ENCODE peak calls at places on chromosomes 16 and 17, in seven cellular contexts. One of them, this sample, is unnamed.

GRCh38 chr17:17165666-17166308 is 40.3 kb downstream of the PLD6 start:
- DNase-seq in gastrocnemius medialis: peak
- DNase-seq in endodermal cell: no peak
- DNase-seq in CD8-positive, alpha-beta T cell: no peak
- DNase-seq in WTC11: no peak
- DNase-seq in stomach: no peak
- DNase-seq in heart right ventricle: no peak
- DNase-seq in this sample: no peak

GRCh38 chr16:53784312-53784711 is 80.4 kb downstream of the FTO start:
- DNase-seq in CD8-positive, alpha-beta T cell: no peak
- DNase-seq in heart right ventricle: no peak
- DNase-seq in stomach: no peak
- DNase-seq in gastrocnemius medialis: no peak
- DNase-seq in endodermal cell: no peak
- DNase-seq in WTC11: no peak
- DNase-seq in this sample: no peak

GRCh38 chr16:75218256-75219076 is at the start of gene CTRB1:
- DNase-seq in CD8-positive, alpha-beta T cell: no peak
- DNase-seq in heart right ventricle: no peak
- DNase-seq in WTC11: no peak
- DNase-seq in stomach: no peak
- DNase-seq in gastrocnemius medialis: no peak
- DNase-seq in endodermal cell: no peak
- DNase-seq in this sample: no peak

GRCh38 chr16:19991614-19992013 is 82.1 kb downstream of the GPR139 start:
- DNase-seq in heart right ventricle: no peak
- DNase-seq in CD8-positive, alpha-beta T cell: no peak
- DNase-seq in WTC11: peak
- DNase-seq in gastrocnemius medialis: no peak
- DNase-seq in endodermal cell: peak
- DNase-seq in stomach: no peak
- DNase-seq in this sample: no peak

GRCh38 chr17:82081546-82081945 is 15.9 kb upstream of the DUS1L start:
- DNase-seq in gastrocnemius medialis: no peak
- DNase-seq in CD8-positive, alpha-beta T cell: no peak
- DNase-seq in stomach: no peak
- DNase-seq in heart right ventricle: no peak
- DNase-seq in WTC11: no peak
- DNase-seq in endodermal cell: no peak
- DNase-seq in this sample: no peak

GRCh38 chr17:37774508-37774907 is 29.6 kb upstream of the HNF1B start:
- DNase-seq in heart right ventricle: no peak
- DNase-seq in endodermal cell: no peak
- DNase-seq in WTC11: no peak
- DNase-seq in stomach: no peak
- DNase-seq in gastrocnemius medialis: no peak
- DNase-seq in CD8-positive, alpha-beta T cell: no peak
- DNase-seq in this sample: no peak

GRCh38 chr17:54903375-54903774 is 2.7 kb downstream of the TOM1L1 start:
- DNase-seq in CD8-positive, alpha-beta T cell: no peak
- DNase-seq in stomach: peak
- DNase-seq in WTC11: no peak
- DNase-seq in gastrocnemius medialis: no peak
- DNase-seq in heart right ventricle: peak
- DNase-seq in endodermal cell: no peak
- DNase-seq in this sample: peak

GRCh38 chr17:979539-980405 is at the start of gene NXN:
- DNase-seq in endodermal cell: peak
- DNase-seq in heart right ventricle: peak
- DNase-seq in CD8-positive, alpha-beta T cell: peak
- DNase-seq in stomach: peak
- DNase-seq in WTC11: peak
- DNase-seq in gastrocnemius medialis: peak
- DNase-seq in this sample: peak

GRCh38 chr16:66365588-66365987 is 903 bp upstream of the CDH5 start:
- DNase-seq in stomach: no peak
- DNase-seq in CD8-positive, alpha-beta T cell: no peak
- DNase-seq in endodermal cell: peak
- DNase-seq in WTC11: no peak
- DNase-seq in heart right ventricle: peak
- DNase-seq in gastrocnemius medialis: no peak
- DNase-seq in this sample: no peak

GRCh38 chr16:69844441-69844840 is 82.3 kb downstream of the WWP2 start:
- DNase-seq in CD8-positive, alpha-beta T cell: no peak
- DNase-seq in heart right ventricle: no peak
- DNase-seq in endodermal cell: no peak
- DNase-seq in WTC11: no peak
- DNase-seq in gastrocnemius medialis: no peak
- DNase-seq in stomach: no peak
- DNase-seq in this sample: no peak

GRCh38 chr17:8912060-8912981 is 44.8 kb upstream of the PIK3R6 start:
- DNase-seq in gastrocnemius medialis: no peak
- DNase-seq in CD8-positive, alpha-beta T cell: no peak
- DNase-seq in stomach: no peak
- DNase-seq in heart right ventricle: no peak
- DNase-seq in WTC11: no peak
- DNase-seq in endodermal cell: peak
- DNase-seq in this sample: no peak

GRCh38 chr17:67689534-67690177 is 28.1 kb upstream of the NOL11 start:
- DNase-seq in heart right ventricle: no peak
- DNase-seq in gastrocnemius medialis: peak
- DNase-seq in stomach: peak
- DNase-seq in endodermal cell: peak
- DNase-seq in CD8-positive, alpha-beta T cell: peak
- DNase-seq in WTC11: no peak
- DNase-seq in this sample: peak

GRCh38 chr16:4529085-4530060 is 9.2 kb downstream of the CDIP1 start:
- DNase-seq in gastrocnemius medialis: no peak
- DNase-seq in CD8-positive, alpha-beta T cell: no peak
- DNase-seq in heart right ventricle: no peak
- DNase-seq in endodermal cell: peak
- DNase-seq in WTC11: peak
- DNase-seq in stomach: no peak
- DNase-seq in this sample: no peak

GRCh38 chr17:65723356-65723928 is 162.0 kb upstream of the AXIN2 start:
- DNase-seq in heart right ventricle: no peak
- DNase-seq in CD8-positive, alpha-beta T cell: no peak
- DNase-seq in stomach: no peak
- DNase-seq in gastrocnemius medialis: no peak
- DNase-seq in endodermal cell: no peak
- DNase-seq in WTC11: no peak
- DNase-seq in this sample: no peak

GRCh38 chr17:47800686-47801085 is 20.9 kb downstream of the OSBPL7 start:
- DNase-seq in stomach: no peak
- DNase-seq in gastrocnemius medialis: no peak
- DNase-seq in CD8-positive, alpha-beta T cell: no peak
- DNase-seq in WTC11: peak
- DNase-seq in endodermal cell: peak
- DNase-seq in heart right ventricle: no peak
- DNase-seq in this sample: no peak

GRCh38 chr16:31090540-31090939 is 1.8 kb upstream of the PRSS53 start:
- DNase-seq in gastrocnemius medialis: no peak
- DNase-seq in CD8-positive, alpha-beta T cell: no peak
- DNase-seq in heart right ventricle: no peak
- DNase-seq in WTC11: no peak
- DNase-seq in stomach: no peak
- DNase-seq in endodermal cell: no peak
- DNase-seq in this sample: no peak

GRCh38 chr16:56041556-56042140 is 149.6 kb upstream of the GNAO1 start:
- DNase-seq in heart right ventricle: no peak
- DNase-seq in stomach: no peak
- DNase-seq in CD8-positive, alpha-beta T cell: no peak
- DNase-seq in gastrocnemius medialis: no peak
- DNase-seq in WTC11: peak
- DNase-seq in endodermal cell: peak
- DNase-seq in this sample: peak

GRCh38 chr16:12435730-12436129 is 368.0 kb downstream of the CPPED1 start:
- DNase-seq in heart right ventricle: no peak
- DNase-seq in gastrocnemius medialis: no peak
- DNase-seq in stomach: no peak
- DNase-seq in endodermal cell: peak
- DNase-seq in CD8-positive, alpha-beta T cell: no peak
- DNase-seq in WTC11: no peak
- DNase-seq in this sample: no peak

GRCh38 chr16:10122546-10122945 is 59.7 kb downstream of the GRIN2A start:
- DNase-seq in CD8-positive, alpha-beta T cell: no peak
- DNase-seq in endodermal cell: peak
- DNase-seq in stomach: no peak
- DNase-seq in heart right ventricle: no peak
- DNase-seq in gastrocnemius medialis: no peak
- DNase-seq in WTC11: peak
- DNase-seq in this sample: no peak

GRCh38 chr16:7137560-7138330 is 194.9 kb upstream of the RBFOX1 start:
- DNase-seq in gastrocnemius medialis: no peak
- DNase-seq in WTC11: no peak
- DNase-seq in CD8-positive, alpha-beta T cell: no peak
- DNase-seq in endodermal cell: no peak
- DNase-seq in heart right ventricle: no peak
- DNase-seq in stomach: no peak
- DNase-seq in this sample: no peak

DNA sequence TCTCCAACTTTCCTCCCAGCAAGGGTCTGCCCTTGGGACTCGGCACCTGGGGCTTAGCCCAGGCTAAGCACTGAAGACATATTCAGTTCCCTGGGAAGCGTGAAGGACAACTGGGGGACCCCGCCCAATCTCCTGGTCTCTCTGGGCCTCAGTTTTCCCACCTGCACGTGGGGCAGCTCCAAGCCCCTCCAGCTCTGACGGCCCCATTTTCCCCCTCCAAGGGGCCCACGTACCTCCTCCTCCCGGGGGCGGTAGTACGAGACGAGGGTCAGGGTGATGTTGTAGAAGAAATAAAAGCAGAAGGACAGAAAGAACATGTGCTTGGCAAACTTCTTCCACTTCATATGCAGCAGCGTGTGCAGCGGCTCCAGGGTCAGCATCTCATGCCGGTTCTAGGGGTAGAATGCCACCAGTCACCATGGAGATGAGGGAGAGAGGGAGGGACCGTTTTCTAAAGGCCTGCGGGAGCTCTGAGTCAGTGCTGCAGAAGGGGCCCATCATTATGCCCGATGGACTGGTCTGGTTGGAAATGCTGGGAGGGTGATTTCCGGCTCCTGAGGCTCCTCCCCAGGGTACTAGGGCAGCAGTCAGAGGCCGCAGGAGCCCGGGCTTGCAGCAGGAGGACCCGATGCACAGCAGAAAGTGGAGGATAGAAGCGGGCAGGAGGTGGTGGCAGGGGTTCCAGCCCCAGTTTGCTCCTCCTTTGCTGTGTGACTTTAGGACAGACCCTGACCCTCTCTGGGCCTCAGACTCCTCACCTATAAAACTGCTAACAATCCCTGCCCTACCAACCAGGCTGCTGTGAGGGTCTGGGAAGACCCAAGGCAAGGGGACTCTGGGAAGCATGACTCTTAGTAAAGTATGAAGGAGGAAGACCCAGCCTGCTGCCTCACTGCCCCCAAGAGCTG is 28.8 kb downstream of the TRPV3 start:
- DNase-seq in endodermal cell: peak
- DNase-seq in CD8-positive, alpha-beta T cell: no peak
- DNase-seq in heart right ventricle: no peak
- DNase-seq in gastrocnemius medialis: no peak
- DNase-seq in stomach: no peak
- DNase-seq in WTC11: no peak
- DNase-seq in this sample: no peak
- TF ChIP-seq CTCF in endodermal cell: no peak
- TF ChIP-seq CTCF in CD8-positive, alpha-beta T cell: no peak
- TF ChIP-seq CTCF in heart right ventricle: no peak
- TF ChIP-seq CTCF in gastrocnemius medialis: no peak
- TF ChIP-seq CTCF in stomach: no peak
- TF ChIP-seq CTCF in WTC11: no peak
- TF ChIP-seq CTCF in this sample: no peak

GRCh38 chr17:13490427-13490826 is 111.3 kb downstream of the HS3ST3A1 start:
- DNase-seq in endodermal cell: no peak
- DNase-seq in WTC11: no peak
- DNase-seq in CD8-positive, alpha-beta T cell: no peak
- DNase-seq in stomach: no peak
- DNase-seq in heart right ventricle: no peak
- DNase-seq in gastrocnemius medialis: no peak
- DNase-seq in this sample: no peak
- TF ChIP-seq CTCF in endodermal cell: no peak
- TF ChIP-seq CTCF in WTC11: no peak
- TF ChIP-seq CTCF in CD8-positive, alpha-beta T cell: no peak
- TF ChIP-seq CTCF in stomach: no peak
- TF ChIP-seq CTCF in heart right ventricle: no peak
- TF ChIP-seq CTCF in gastrocnemius medialis: no peak
- TF ChIP-seq CTCF in this sample: no peak

DNA sequence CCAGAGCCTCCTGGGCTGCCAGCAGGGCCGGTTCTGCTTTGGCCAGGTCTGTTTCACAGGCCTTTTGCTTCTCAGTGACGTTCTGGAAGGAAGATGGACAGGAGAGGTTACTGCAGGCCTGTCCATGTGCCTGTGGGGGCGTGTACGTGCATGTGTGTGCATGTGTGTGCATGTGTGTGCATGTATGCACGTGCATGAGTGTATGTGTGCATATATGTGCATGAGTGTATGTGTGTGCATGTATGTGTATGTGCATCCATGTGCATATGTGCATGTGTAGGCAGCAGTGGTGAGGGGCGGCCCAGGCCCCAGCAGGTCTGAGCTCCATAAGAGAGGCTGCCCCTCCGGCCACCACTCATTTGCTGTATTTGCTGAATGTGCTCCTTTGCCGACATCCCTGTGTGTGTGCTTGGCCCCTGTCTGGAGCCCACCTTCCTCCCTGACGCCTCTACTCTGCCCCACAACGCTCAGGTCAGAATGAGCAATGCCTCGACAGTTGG is 81.8 kb downstream of the PGS1 start:
- DNase-seq in WTC11: no peak
- DNase-seq in stomach: no peak
- DNase-seq in heart right ventricle: no peak
- DNase-seq in gastrocnemius medialis: no peak
- DNase-seq in endodermal cell: no peak
- DNase-seq in CD8-positive, alpha-beta T cell: no peak
- DNase-seq in this sample: no peak
- TF ChIP-seq CTCF in WTC11: no peak
- TF ChIP-seq CTCF in stomach: no peak
- TF ChIP-seq CTCF in heart right ventricle: no peak
- TF ChIP-seq CTCF in gastrocnemius medialis: no peak
- TF ChIP-seq CTCF in endodermal cell: no peak
- TF ChIP-seq CTCF in CD8-positive, alpha-beta T cell: no peak
- TF ChIP-seq CTCF in this sample: no peak

GRCh38 chr16:47966325-47966724 is 189.5 kb downstream of the ABCC12 start:
- DNase-seq in endodermal cell: peak
- DNase-seq in CD8-positive, alpha-beta T cell: no peak
- DNase-seq in WTC11: no peak
- DNase-seq in stomach: no peak
- DNase-seq in heart right ventricle: no peak
- DNase-seq in gastrocnemius medialis: no peak
- DNase-seq in this sample: no peak

GRCh38 chr16:47965439-47965838 is 190.4 kb downstream of the ABCC12 start:
- DNase-seq in heart right ventricle: no peak
- DNase-seq in endodermal cell: peak
- DNase-seq in gastrocnemius medialis: no peak
- DNase-seq in CD8-positive, alpha-beta T cell: no peak
- DNase-seq in stomach: no peak
- DNase-seq in WTC11: no peak
- DNase-seq in this sample: no peak

GRCh38 chr16:47970291-47970931 is 185.4 kb downstream of the ABCC12 start:
- DNase-seq in gastrocnemius medialis: no peak
- DNase-seq in stomach: no peak
- DNase-seq in heart right ventricle: no peak
- DNase-seq in endodermal cell: peak
- DNase-seq in CD8-positive, alpha-beta T cell: no peak
- DNase-seq in WTC11: no peak
- DNase-seq in this sample: no peak

GRCh38 chr16:47971225-47971624 is 184.6 kb downstream of the ABCC12 start:
- DNase-seq in WTC11: no peak
- DNase-seq in heart right ventricle: no peak
- DNase-seq in endodermal cell: no peak
- DNase-seq in gastrocnemius medialis: no peak
- DNase-seq in stomach: no peak
- DNase-seq in CD8-positive, alpha-beta T cell: no peak
- DNase-seq in this sample: no peak

GRCh38 chr16:47967374-47967773 is 188.4 kb downstream of the ABCC12 start:
- DNase-seq in endodermal cell: no peak
- DNase-seq in gastrocnemius medialis: no peak
- DNase-seq in CD8-positive, alpha-beta T cell: no peak
- DNase-seq in stomach: no peak
- DNase-seq in heart right ventricle: no peak
- DNase-seq in WTC11: no peak
- DNase-seq in this sample: no peak
- TF ChIP-seq CTCF in endodermal cell: no peak
- TF ChIP-seq CTCF in gastrocnemius medialis: no peak
- TF ChIP-seq CTCF in CD8-positive, alpha-beta T cell: no peak
- TF ChIP-seq CTCF in stomach: no peak
- TF ChIP-seq CTCF in heart right ventricle: no peak
- TF ChIP-seq CTCF in WTC11: no peak
- TF ChIP-seq CTCF in this sample: no peak

This sample was measured in glutamatergic neuron.